ENCODE peak calls at places on chromosomes 7 and 10, in five cellular contexts. One of them, this sample, is unnamed.

GRCh38 chr10:125584954-125585353 is 98.0 kb downstream of the TEX36 start:
- DNase-seq in prostate gland: no peak
- DNase-seq in astrocyte of the spinal cord: no peak
- DNase-seq in stimulated activated naive CD4-positive, alpha-beta T cell treated with Interleukin-2 at 50 U/mL for 16 hours: no peak
- DNase-seq in C1 segment of cervical spinal cord: no peak
- DNase-seq in this sample: no peak

GRCh38 chr7:94452257-94452656 is 57.4 kb upstream of the CASD1 start:
- DNase-seq in prostate gland: no peak
- DNase-seq in astrocyte of the spinal cord: no peak
- DNase-seq in stimulated activated naive CD4-positive, alpha-beta T cell treated with Interleukin-2 at 50 U/mL for 16 hours: no peak
- DNase-seq in C1 segment of cervical spinal cord: no peak
- DNase-seq in this sample: no peak

GRCh38 chr7:87627634-87627994 is 584 bp upstream of the RUNDC3B start:
- DNase-seq in prostate gland: no peak
- DNase-seq in astrocyte of the spinal cord: peak
- DNase-seq in stimulated activated naive CD4-positive, alpha-beta T cell treated with Interleukin-2 at 50 U/mL for 16 hours: no peak
- DNase-seq in C1 segment of cervical spinal cord: no peak
- DNase-seq in this sample: no peak

GRCh38 chr7:127792528-127793342 is 140.7 kb downstream of the SND1 start:
- DNase-seq in prostate gland: no peak
- DNase-seq in astrocyte of the spinal cord: no peak
- DNase-seq in stimulated activated naive CD4-positive, alpha-beta T cell treated with Interleukin-2 at 50 U/mL for 16 hours: no peak
- DNase-seq in C1 segment of cervical spinal cord: peak
- DNase-seq in this sample: no peak

GRCh38 chr10:70462349-70462984 is 16.1 kb upstream of the PALD1 start:
- DNase-seq in prostate gland: peak
- DNase-seq in astrocyte of the spinal cord: no peak
- DNase-seq in stimulated activated naive CD4-positive, alpha-beta T cell treated with Interleukin-2 at 50 U/mL for 16 hours: no peak
- DNase-seq in C1 segment of cervical spinal cord: peak
- DNase-seq in this sample: peak

GRCh38 chr7:140562921-140563600 is 77.6 kb downstream of the DENND2A start:
- DNase-seq in prostate gland: no peak
- DNase-seq in astrocyte of the spinal cord: no peak
- DNase-seq in stimulated activated naive CD4-positive, alpha-beta T cell treated with Interleukin-2 at 50 U/mL for 16 hours: no peak
- DNase-seq in C1 segment of cervical spinal cord: no peak
- DNase-seq in this sample: no peak

GRCh38 chr10:98380493-98381339 is 34.3 kb downstream of the PYROXD2 start:
- DNase-seq in prostate gland: no peak
- DNase-seq in astrocyte of the spinal cord: no peak
- DNase-seq in stimulated activated naive CD4-positive, alpha-beta T cell treated with Interleukin-2 at 50 U/mL for 16 hours: no peak
- DNase-seq in C1 segment of cervical spinal cord: no peak
- DNase-seq in this sample: no peak

GRCh38 chr10:61343781-61344180 is 109.4 kb downstream of the TMEM26 start:
- DNase-seq in prostate gland: no peak
- DNase-seq in astrocyte of the spinal cord: no peak
- DNase-seq in stimulated activated naive CD4-positive, alpha-beta T cell treated with Interleukin-2 at 50 U/mL for 16 hours: no peak
- DNase-seq in C1 segment of cervical spinal cord: no peak
- DNase-seq in this sample: no peak

GRCh38 chr7:13262929-13263530 is 575.6 kb downstream of the ARL4A start:
- DNase-seq in prostate gland: no peak
- DNase-seq in astrocyte of the spinal cord: peak
- DNase-seq in stimulated activated naive CD4-positive, alpha-beta T cell treated with Interleukin-2 at 50 U/mL for 16 hours: no peak
- DNase-seq in C1 segment of cervical spinal cord: no peak
- DNase-seq in this sample: no peak

GRCh38 chr10:50740351-50740688 is 584 bp downstream of the ASAH2B start:
- DNase-seq in prostate gland: no peak
- DNase-seq in astrocyte of the spinal cord: peak
- DNase-seq in stimulated activated naive CD4-positive, alpha-beta T cell treated with Interleukin-2 at 50 U/mL for 16 hours: no peak
- DNase-seq in C1 segment of cervical spinal cord: peak
- DNase-seq in this sample: no peak